ENCODE peak calls at places on chromosomes 13 and 19, in five cellular contexts. B, Y, T, D and R are unnamed samples.

GRCh38 chr13:51223284-51224270 is 1.4 kb downstream of the FAM124A start:
- DNase-seq in B (no peak), Y (no peak), T (no peak), D (no peak), R (no peak)

GRCh38 chr13:34816118-34816517 is 126.0 kb upstream of the NBEA start:
- DNase-seq in B (no peak), Y (no peak), T (no peak), D (no peak), R (no peak)

GRCh38 chr19:21519488-21519887 is 14.1 kb downstream of the ZNF429 start:
- DNase-seq in B (no peak), Y (no peak), T (no peak), D (no peak), R (no peak)

GRCh38 chr13:44759723-44760360 is 183.7 kb upstream of the TSC22D1 start:
- DNase-seq in B (no peak), Y (no peak), T (no peak), D (no peak), R (peak)

GRCh38 chr13:81406639-81407292 is 1065.8 kb upstream of the SPRY2 start:
- DNase-seq in B (no peak), Y (no peak), T (no peak), D (no peak), R (no peak)

GRCh38 chr19:8261347-8261746 is 46.8 kb downstream of the CD320 start:
- DNase-seq in B (no peak), Y (no peak), T (no peak), D (no peak), R (no peak)

GRCh38 chr13:33227927-33228644 is 57.5 kb downstream of the STARD13 start:
- DNase-seq in B (no peak), Y (no peak), T (no peak), D (no peak), R (no peak)

GRCh38 chr19:1446713-1447564 is 3.0 kb upstream of the APC2 start:
- DNase-seq in B (peak), Y (no peak), T (no peak), D (no peak), R (no peak)

GRCh38 chr13:98308525-98308911 is 131.4 kb upstream of the RNF113B start:
- DNase-seq in B (no peak), Y (no peak), T (no peak), D (no peak), R (no peak)

GRCh38 chr13:100533588-100534041 is 55.0 kb downstream of the GGACT start:
- DNase-seq in B (no peak), Y (no peak), T (no peak), D (no peak), R (no peak)

GRCh38 chr19:15304140-15304705 is 28.1 kb downstream of the BRD4 start:
- DNase-seq in B (no peak), Y (no peak), T (no peak), D (no peak), R (peak)

GRCh38 chr13:30153871-30154426 is 153.4 kb downstream of the KATNAL1 start:
- DNase-seq in B (peak), Y (no peak), T (no peak), D (no peak), R (no peak)

GRCh38 chr13:112161441-112162301 is 94.7 kb downstream of the SOX1 start:
- DNase-seq in B (no peak), Y (no peak), T (no peak), D (no peak), R (no peak)

GRCh38 chr13:91101436-91101835 is 246.1 kb upstream of the MIR17HG start:
- DNase-seq in B (no peak), Y (no peak), T (no peak), D (no peak), R (no peak)

GRCh38 chr13:110396913-110397379 is 89.9 kb downstream of the COL4A2 start:
- DNase-seq in B (peak), Y (peak), T (no peak), D (peak), R (peak)

GRCh38 chr13:97119899-97120745 is 102.0 kb upstream of the MBNL2 start:
- DNase-seq in B (no peak), Y (no peak), T (no peak), D (no peak), R (peak)

GRCh38 chr13:97122381-97122996 is 99.6 kb upstream of the MBNL2 start:
- DNase-seq in B (no peak), Y (no peak), T (no peak), D (no peak), R (no peak)

GRCh38 chr13:97120976-97121375 is 101.2 kb upstream of the MBNL2 start:
- DNase-seq in B (no peak), Y (no peak), T (no peak), D (no peak), R (no peak)

GRCh38 chr13:97124237-97124636 is 97.9 kb upstream of the MBNL2 start:
- DNase-seq in B (no peak), Y (no peak), T (no peak), D (no peak), R (no peak)

GRCh38 chr13:97121894-97122293 is 100.2 kb upstream of the MBNL2 start:
- DNase-seq in B (no peak), Y (no peak), T (no peak), D (no peak), R (no peak)
- H3K4me3 ChIP-seq in B (no peak), Y (no peak), T (no peak), D (no peak), R (no peak)

DNA sequence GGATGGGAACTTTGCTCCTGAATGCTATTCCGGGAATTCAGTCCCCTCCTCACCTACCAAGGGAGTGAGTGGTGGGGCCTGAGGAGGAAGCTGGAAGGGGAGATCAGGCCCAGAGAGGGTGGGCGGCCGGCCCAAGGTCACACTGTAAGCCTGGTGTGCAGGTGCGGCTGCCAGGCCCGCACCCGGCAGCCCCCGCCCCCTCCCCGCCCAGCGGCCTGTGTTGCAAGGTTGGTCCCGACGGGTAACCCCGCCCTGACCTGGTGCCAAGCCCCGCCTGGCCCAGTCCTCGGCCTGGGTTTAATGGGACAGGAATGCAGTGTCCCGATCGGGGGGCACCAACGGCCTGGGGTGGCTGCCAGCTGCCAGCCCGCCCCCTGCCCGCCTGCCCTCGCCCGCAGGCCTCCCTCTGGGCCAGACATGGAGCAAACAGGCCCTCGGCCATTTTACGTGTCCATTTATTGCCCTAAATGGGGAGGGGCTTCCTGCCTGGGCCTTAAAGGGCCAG is 5.5 kb downstream of the ZBTB7A start:
- DNase-seq in B (peak), Y (no peak), T (no peak), D (peak), R (peak)
- H3K4me3 ChIP-seq in B (peak), Y (no peak), T (no peak), D (no peak), R (no peak)

DNA sequence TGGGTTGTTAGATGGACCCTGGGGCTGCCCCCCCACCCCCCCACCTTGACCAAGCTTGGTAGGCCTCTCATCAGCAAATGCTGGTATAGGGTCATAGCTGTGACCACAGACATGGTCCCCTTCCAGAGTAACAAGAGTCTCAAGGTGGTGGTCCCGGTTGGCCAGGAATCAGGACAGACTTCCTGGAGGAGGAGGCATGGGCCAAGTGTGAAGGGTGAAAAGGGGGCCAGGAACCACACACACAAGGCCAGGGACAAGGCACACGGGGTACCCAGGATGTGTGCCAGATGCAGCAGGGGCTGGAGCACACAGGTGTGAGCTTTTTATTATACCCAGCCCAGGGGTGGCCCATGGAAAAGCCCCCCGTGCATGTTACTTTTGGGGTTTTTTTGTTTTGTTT is 1.0 kb upstream of the MRI1 start:
- DNase-seq in B (no peak), Y (no peak), T (no peak), D (no peak), R (no peak)
- H3K4me3 ChIP-seq in B (no peak), Y (no peak), T (no peak), D (no peak), R (peak)

DNA sequence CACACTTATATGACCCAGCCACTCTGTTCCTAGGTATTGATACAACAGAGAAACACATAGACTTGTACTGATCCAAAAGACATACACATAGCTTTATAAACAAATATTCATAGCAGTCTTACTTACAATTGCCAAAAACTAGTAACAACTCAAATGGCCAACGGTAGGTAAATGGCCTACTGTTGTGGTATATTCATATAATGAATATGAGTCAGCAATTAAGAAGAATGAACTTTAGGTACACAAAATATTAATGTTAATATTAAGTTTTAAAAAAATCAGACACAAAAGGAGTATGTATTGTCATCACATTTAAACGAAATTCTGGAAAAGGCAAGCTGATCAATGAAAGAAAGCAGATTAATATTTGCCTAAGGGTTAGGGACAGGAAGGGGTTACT is 19.7 kb downstream of the KPNA3 start:
- DNase-seq in B (no peak), Y (no peak), T (no peak), D (no peak), R (no peak)
- H3K4me3 ChIP-seq in B (no peak), Y (no peak), T (no peak), D (no peak), R (no peak)

GRCh38 chr13:102698649-102698980 is 3.8 kb upstream of the METTL21C start:
- DNase-seq in B (no peak), Y (no peak), T (no peak), D (no peak), R (no peak)

GRCh38 chr13:102697929-102698648 is 3.2 kb upstream of the METTL21C start:
- DNase-seq in B (no peak), Y (no peak), T (no peak), D (no peak), R (no peak)

GRCh38 chr13:102699419-102699961 is 4.6 kb upstream of the METTL21C start:
- DNase-seq in B (no peak), Y (no peak), T (no peak), D (no peak), R (no peak)

GRCh38 chr13:102701331-102701730 is 6.5 kb upstream of the METTL21C start:
- DNase-seq in B (no peak), Y (no peak), T (no peak), D (no peak), R (no peak)

DNA sequence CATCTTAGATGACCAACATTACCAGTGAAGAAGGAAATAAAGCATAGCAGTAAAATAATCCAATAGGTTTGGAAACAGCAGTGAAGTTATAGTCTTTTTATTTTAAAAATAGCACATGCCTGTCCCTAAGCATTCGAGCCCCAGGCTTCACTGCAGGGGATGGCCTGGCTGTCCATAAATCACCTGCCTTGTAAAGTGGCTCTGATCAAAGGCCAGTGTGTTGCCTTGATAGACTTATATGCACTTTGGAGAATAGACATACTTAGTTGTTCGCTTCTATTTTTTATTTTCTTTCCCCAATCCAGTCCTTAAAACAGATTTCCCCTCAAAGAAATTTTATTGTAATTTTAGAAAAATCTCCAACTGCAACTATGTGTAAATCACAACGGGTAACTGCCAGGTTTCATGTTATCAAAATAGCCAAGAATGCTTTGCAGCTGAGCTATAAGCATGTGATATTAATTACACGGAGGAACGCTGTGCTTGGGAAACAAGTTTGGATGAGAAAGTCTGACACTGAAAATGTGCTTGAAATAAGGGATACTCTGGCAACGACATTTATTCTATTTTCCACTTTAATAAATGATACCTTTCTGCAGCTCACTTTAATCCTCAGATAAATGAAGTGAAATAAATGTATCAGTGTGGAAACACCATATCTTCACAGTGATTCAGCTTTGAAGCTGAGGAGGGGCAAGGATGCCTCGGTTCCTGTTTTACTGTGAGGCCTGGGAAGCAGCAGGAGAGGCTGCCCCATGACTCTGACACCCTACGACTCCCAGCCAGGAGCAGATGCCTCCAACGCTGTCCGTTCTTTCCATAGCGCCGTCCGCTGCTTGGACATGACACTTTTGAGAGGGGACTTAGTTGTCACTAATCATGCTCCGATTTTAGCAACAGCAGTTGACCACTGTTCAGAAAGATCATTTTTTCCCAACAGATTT is 5.5 kb upstream of the METTL21C start:
- DNase-seq in B (no peak), Y (no peak), T (no peak), D (no peak), R (no peak)
- H3K4me3 ChIP-seq in B (no peak), Y (no peak), T (no peak), D (no peak), R (no peak)

GRCh38 chr19:3986260-3987041 is 1.2 kb upstream of the EEF2 start:
- DNase-seq in B (no peak), Y (no peak), T (peak), D (peak), R (peak)
- H3K4me3 ChIP-seq in B (peak), Y (peak), T (peak), D (no peak), R (peak)

GRCh38 chr19:35271546-35271945 is 2.8 kb downstream of the USF2 start:
- DNase-seq in B (no peak), Y (no peak), T (no peak), D (no peak), R (no peak)

GRCh38 chr19:35268546-35269424 is at the start of gene USF2:
- DNase-seq in B (peak), Y (no peak), T (peak), D (peak), R (peak)

GRCh38 chr19:35272122-35272715 is 3.5 kb downstream of the USF2 start:
- DNase-seq in B (no peak), Y (no peak), T (no peak), D (no peak), R (no peak)

GRCh38 chr19:35269425-35270117 is 809 bp downstream of the USF2 start:
- DNase-seq in B (peak), Y (no peak), T (peak), D (peak), R (peak)

DNA sequence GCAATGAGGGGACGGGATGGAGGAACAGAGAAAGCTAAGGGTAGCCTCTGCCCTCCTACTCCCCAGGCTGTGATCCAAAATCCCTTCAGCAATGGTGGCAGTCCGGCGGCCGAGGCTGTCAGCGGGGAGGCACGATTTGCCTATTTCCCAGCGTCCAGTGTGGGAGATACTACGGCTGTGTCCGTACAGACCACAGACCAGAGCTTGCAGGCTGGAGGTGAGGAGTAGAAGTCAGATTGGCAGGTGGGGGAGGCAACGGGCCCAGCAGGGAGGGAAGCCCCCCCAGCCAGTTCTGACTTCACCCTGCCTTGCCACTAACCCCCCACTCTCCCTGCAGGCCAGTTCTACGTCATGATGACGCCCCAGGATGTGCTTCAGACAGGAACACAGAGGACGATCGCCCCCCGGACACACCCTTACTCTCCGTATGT is 1.6 kb downstream of the USF2 start:
- DNase-seq in B (peak), Y (no peak), T (no peak), D (no peak), R (no peak)
- H3K4me3 ChIP-seq in B (no peak), Y (no peak), T (no peak), D (no peak), R (no peak)